ENCODE peak calls at places on chromosomes 3 and 15, in ten cellular contexts. One of them, this sample, is unnamed. For H3K36me3 and H3K4me1, the result is how much of the 10 kb centered on the place peaks cover.

GRCh38 chr3:191915717-191916116 is 454.8 kb downstream of the PYDC2 start:
- DNase-seq in CD4-positive, CD25-positive, alpha-beta regulatory T cell: no peak
- DNase-seq in SK-N-SH: no peak
- DNase-seq in stomach: no peak
- DNase-seq in lower lobe of right lung: no peak
- DNase-seq in GM23248: no peak
- DNase-seq in tibial artery: no peak
- DNase-seq in breast epithelium: no peak
- DNase-seq in cardiac muscle cell: no peak
- DNase-seq in heart right ventricle: no peak
- DNase-seq in this sample: no peak

GRCh38 chr3:154469585-154469984 is 39.6 kb upstream of the GPR149 start:
- DNase-seq in GM23248: no peak
- DNase-seq in SK-N-SH: no peak
- DNase-seq in lower lobe of right lung: no peak
- DNase-seq in stomach: no peak
- DNase-seq in CD4-positive, CD25-positive, alpha-beta regulatory T cell: no peak
- DNase-seq in cardiac muscle cell: no peak
- DNase-seq in heart right ventricle: no peak
- DNase-seq in breast epithelium: no peak
- DNase-seq in tibial artery: no peak
- DNase-seq in this sample: no peak

GRCh38 chr3:9403463-9403862 is 6.0 kb downstream of the SETD5 start:
- DNase-seq in GM23248: peak
- DNase-seq in stomach: no peak
- DNase-seq in CD4-positive, CD25-positive, alpha-beta regulatory T cell: no peak
- DNase-seq in cardiac muscle cell: no peak
- DNase-seq in tibial artery: no peak
- DNase-seq in heart right ventricle: no peak
- DNase-seq in lower lobe of right lung: no peak
- DNase-seq in breast epithelium: no peak
- DNase-seq in SK-N-SH: no peak
- DNase-seq in this sample: no peak

GRCh38 chr3:97896547-97896946 is 74.7 kb downstream of the CRYBG3 start:
- DNase-seq in CD4-positive, CD25-positive, alpha-beta regulatory T cell: no peak
- DNase-seq in heart right ventricle: no peak
- DNase-seq in breast epithelium: no peak
- DNase-seq in tibial artery: no peak
- DNase-seq in cardiac muscle cell: no peak
- DNase-seq in lower lobe of right lung: no peak
- DNase-seq in SK-N-SH: no peak
- DNase-seq in stomach: no peak
- DNase-seq in GM23248: peak
- DNase-seq in this sample: no peak

GRCh38 chr15:79562538-79563298 is 130.6 kb downstream of the MINAR1 start:
- DNase-seq in heart right ventricle: no peak
- DNase-seq in SK-N-SH: no peak
- DNase-seq in tibial artery: no peak
- DNase-seq in stomach: no peak
- DNase-seq in CD4-positive, CD25-positive, alpha-beta regulatory T cell: no peak
- DNase-seq in lower lobe of right lung: no peak
- DNase-seq in GM23248: peak
- DNase-seq in breast epithelium: no peak
- DNase-seq in cardiac muscle cell: no peak
- DNase-seq in this sample: peak

GRCh38 chr3:38454179-38454883 is 641 bp downstream of the ACVR2B start:
- DNase-seq in CD4-positive, CD25-positive, alpha-beta regulatory T cell: peak
- DNase-seq in tibial artery: no peak
- DNase-seq in breast epithelium: peak
- DNase-seq in cardiac muscle cell: peak
- DNase-seq in lower lobe of right lung: peak
- DNase-seq in stomach: peak
- DNase-seq in heart right ventricle: no peak
- DNase-seq in GM23248: peak
- DNase-seq in SK-N-SH: peak
- DNase-seq in this sample: peak

GRCh38 chr3:101643009-101643844 is 33.7 kb downstream of the ZBTB11 start:
- DNase-seq in CD4-positive, CD25-positive, alpha-beta regulatory T cell: peak
- DNase-seq in SK-N-SH: no peak
- DNase-seq in heart right ventricle: no peak
- DNase-seq in breast epithelium: no peak
- DNase-seq in stomach: no peak
- DNase-seq in cardiac muscle cell: no peak
- DNase-seq in tibial artery: no peak
- DNase-seq in GM23248: no peak
- DNase-seq in lower lobe of right lung: no peak
- DNase-seq in this sample: no peak

GRCh38 chr15:68821898-68822380 is 1.2 kb upstream of the ANP32A start:
- DNase-seq in heart right ventricle: no peak
- DNase-seq in GM23248: peak
- DNase-seq in cardiac muscle cell: peak
- DNase-seq in stomach: no peak
- DNase-seq in CD4-positive, CD25-positive, alpha-beta regulatory T cell: peak
- DNase-seq in lower lobe of right lung: no peak
- DNase-seq in breast epithelium: no peak
- DNase-seq in SK-N-SH: no peak
- DNase-seq in tibial artery: no peak
- DNase-seq in this sample: peak

GRCh38 chr3:47425383-47425778 is 44.6 kb downstream of the PTPN23 start:
- DNase-seq in SK-N-SH: peak
- DNase-seq in tibial artery: no peak
- DNase-seq in breast epithelium: no peak
- DNase-seq in CD4-positive, CD25-positive, alpha-beta regulatory T cell: no peak
- DNase-seq in lower lobe of right lung: no peak
- DNase-seq in cardiac muscle cell: no peak
- DNase-seq in GM23248: no peak
- DNase-seq in heart right ventricle: no peak
- DNase-seq in stomach: no peak
- DNase-seq in this sample: no peak

GRCh38 chr3:39196671-39197446 is 4.5 kb upstream of the XIRP1 start:
- DNase-seq in SK-N-SH: no peak
- DNase-seq in tibial artery: no peak
- DNase-seq in stomach: no peak
- DNase-seq in breast epithelium: no peak
- DNase-seq in GM23248: no peak
- DNase-seq in heart right ventricle: no peak
- DNase-seq in cardiac muscle cell: no peak
- DNase-seq in CD4-positive, CD25-positive, alpha-beta regulatory T cell: no peak
- DNase-seq in lower lobe of right lung: no peak
- DNase-seq in this sample: no peak

GRCh38 chr15:60787737-60788513 is 309.0 kb upstream of the ICE2 start:
- DNase-seq in stomach: no peak
- DNase-seq in lower lobe of right lung: no peak
- DNase-seq in SK-N-SH: no peak
- DNase-seq in breast epithelium: no peak
- DNase-seq in heart right ventricle: no peak
- DNase-seq in cardiac muscle cell: no peak
- DNase-seq in CD4-positive, CD25-positive, alpha-beta regulatory T cell: peak
- DNase-seq in GM23248: peak
- DNase-seq in tibial artery: no peak
- DNase-seq in this sample: no peak

GRCh38 chr3:146280859-146281258 is 30.0 kb upstream of the PLSCR4 start:
- DNase-seq in SK-N-SH: no peak
- DNase-seq in heart right ventricle: no peak
- DNase-seq in stomach: no peak
- DNase-seq in CD4-positive, CD25-positive, alpha-beta regulatory T cell: no peak
- DNase-seq in tibial artery: no peak
- DNase-seq in GM23248: peak
- DNase-seq in lower lobe of right lung: no peak
- DNase-seq in breast epithelium: no peak
- DNase-seq in cardiac muscle cell: no peak
- DNase-seq in this sample: no peak

GRCh38 chr15:100932676-100933348 is 13.7 kb downstream of the LRRK1 start:
- DNase-seq in lower lobe of right lung: no peak
- DNase-seq in cardiac muscle cell: no peak
- DNase-seq in stomach: no peak
- DNase-seq in GM23248: no peak
- DNase-seq in CD4-positive, CD25-positive, alpha-beta regulatory T cell: no peak
- DNase-seq in heart right ventricle: no peak
- DNase-seq in SK-N-SH: no peak
- DNase-seq in tibial artery: no peak
- DNase-seq in breast epithelium: no peak
- DNase-seq in this sample: no peak

GRCh38 chr15:35243758-35244157 is 158.7 kb upstream of the NANOGP8 start:
- DNase-seq in tibial artery: no peak
- DNase-seq in heart right ventricle: no peak
- DNase-seq in cardiac muscle cell: no peak
- DNase-seq in CD4-positive, CD25-positive, alpha-beta regulatory T cell: no peak
- DNase-seq in breast epithelium: no peak
- DNase-seq in lower lobe of right lung: no peak
- DNase-seq in SK-N-SH: no peak
- DNase-seq in GM23248: peak
- DNase-seq in stomach: no peak
- DNase-seq in this sample: no peak

GRCh38 chr3:115704661-115705338 is 81.5 kb downstream of the GAP43 start:
- DNase-seq in SK-N-SH: no peak
- DNase-seq in heart right ventricle: no peak
- DNase-seq in cardiac muscle cell: no peak
- DNase-seq in stomach: peak
- DNase-seq in breast epithelium: no peak
- DNase-seq in lower lobe of right lung: no peak
- DNase-seq in tibial artery: no peak
- DNase-seq in CD4-positive, CD25-positive, alpha-beta regulatory T cell: no peak
- DNase-seq in GM23248: peak
- DNase-seq in this sample: no peak

GRCh38 chr3:100765437-100765975 is 56.2 kb downstream of the TFG start:
- DNase-seq in stomach: no peak
- DNase-seq in cardiac muscle cell: no peak
- DNase-seq in SK-N-SH: no peak
- DNase-seq in lower lobe of right lung: no peak
- DNase-seq in CD4-positive, CD25-positive, alpha-beta regulatory T cell: no peak
- DNase-seq in tibial artery: no peak
- DNase-seq in heart right ventricle: no peak
- DNase-seq in breast epithelium: no peak
- DNase-seq in GM23248: no peak
- DNase-seq in this sample: no peak

GRCh38 chr15:74128785-74129350 is 1.5 kb upstream of the ISLR2 start:
- DNase-seq in tibial artery: no peak
- DNase-seq in CD4-positive, CD25-positive, alpha-beta regulatory T cell: no peak
- DNase-seq in stomach: no peak
- DNase-seq in heart right ventricle: no peak
- DNase-seq in GM23248: no peak
- DNase-seq in cardiac muscle cell: no peak
- DNase-seq in lower lobe of right lung: no peak
- DNase-seq in breast epithelium: no peak
- DNase-seq in SK-N-SH: peak
- DNase-seq in this sample: no peak
- H3K4me3 ChIP-seq in tibial artery: peak
- H3K4me3 ChIP-seq in CD4-positive, CD25-positive, alpha-beta regulatory T cell: no peak
- H3K4me3 ChIP-seq in stomach: no peak
- H3K4me3 ChIP-seq in heart right ventricle: peak
- H3K4me3 ChIP-seq in GM23248: no peak
- H3K4me3 ChIP-seq in cardiac muscle cell: no peak
- H3K4me3 ChIP-seq in lower lobe of right lung: peak
- H3K4me3 ChIP-seq in breast epithelium: peak
- H3K4me3 ChIP-seq in SK-N-SH: no peak
- H3K4me3 ChIP-seq in this sample: no peak

DNA sequence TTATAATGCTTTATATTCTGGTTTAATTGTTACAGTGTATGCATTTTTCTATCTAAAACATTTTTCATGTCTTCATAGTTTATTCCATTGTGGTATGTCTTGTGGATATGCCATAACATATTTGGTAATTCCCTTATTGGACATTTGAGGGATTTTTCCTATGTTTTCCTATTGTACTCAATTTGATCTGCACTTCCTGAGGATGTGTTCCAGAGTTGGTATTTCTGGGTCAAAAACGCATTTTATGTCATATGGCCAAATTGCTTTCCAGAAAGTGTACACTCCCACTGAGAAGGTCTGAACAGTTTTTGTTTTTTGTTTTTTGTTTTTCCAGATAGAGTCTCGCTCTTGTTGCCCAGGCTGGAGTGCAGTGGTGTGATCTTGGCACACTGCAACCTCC is 6.8 kb downstream of the ARL8B start:
- DNase-seq in breast epithelium: no peak
- DNase-seq in stomach: no peak
- DNase-seq in lower lobe of right lung: no peak
- DNase-seq in tibial artery: no peak
- DNase-seq in CD4-positive, CD25-positive, alpha-beta regulatory T cell: no peak
- DNase-seq in cardiac muscle cell: no peak
- DNase-seq in GM23248: no peak
- DNase-seq in heart right ventricle: no peak
- DNase-seq in SK-N-SH: no peak
- DNase-seq in this sample: no peak
- H3K36me3 ChIP-seq in breast epithelium: under half
- H3K36me3 ChIP-seq in stomach: under half
- H3K36me3 ChIP-seq in lower lobe of right lung: under half
- H3K36me3 ChIP-seq in tibial artery: under half
- H3K36me3 ChIP-seq in CD4-positive, CD25-positive, alpha-beta regulatory T cell: under half
- H3K36me3 ChIP-seq in cardiac muscle cell: under half
- H3K36me3 ChIP-seq in GM23248: under half
- H3K36me3 ChIP-seq in heart right ventricle: under half
- H3K36me3 ChIP-seq in SK-N-SH: under half
- H3K36me3 ChIP-seq in this sample: under half

DNA sequence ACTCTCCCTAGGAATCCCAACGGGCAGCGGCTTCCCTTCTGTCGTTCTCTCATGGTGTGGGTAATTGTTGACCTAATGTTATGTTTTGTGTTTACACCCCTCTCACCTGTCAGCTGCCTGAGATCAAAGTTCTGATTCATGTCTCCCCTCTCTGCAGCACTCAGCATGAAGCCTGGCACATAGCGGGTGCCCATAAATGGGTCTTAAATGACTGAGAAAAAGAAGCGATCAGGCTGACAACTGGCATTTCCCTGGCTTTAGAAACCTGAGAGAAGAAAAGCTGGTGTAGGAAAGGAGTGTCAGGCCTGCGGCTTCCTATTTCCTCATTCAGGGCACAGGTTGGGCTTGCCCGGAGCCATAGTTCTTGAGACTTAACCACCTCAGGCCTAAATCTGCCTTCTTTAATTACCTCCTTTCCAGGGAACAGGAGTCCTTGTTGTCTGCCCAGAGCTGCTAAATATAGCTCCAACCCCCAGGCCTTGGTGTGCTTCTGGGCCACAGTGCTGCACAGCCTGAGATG is 31.8 kb downstream of the LPP start:
- DNase-seq in stomach: peak
- DNase-seq in GM23248: no peak
- DNase-seq in breast epithelium: peak
- DNase-seq in lower lobe of right lung: peak
- DNase-seq in tibial artery: peak
- DNase-seq in SK-N-SH: no peak
- DNase-seq in CD4-positive, CD25-positive, alpha-beta regulatory T cell: no peak
- DNase-seq in cardiac muscle cell: peak
- DNase-seq in heart right ventricle: no peak
- DNase-seq in this sample: peak
- H3K4me1 ChIP-seq in stomach: under half
- H3K4me1 ChIP-seq in GM23248: under half
- H3K4me1 ChIP-seq in breast epithelium: under half
- H3K4me1 ChIP-seq in lower lobe of right lung: under half
- H3K4me1 ChIP-seq in tibial artery: half or more
- H3K4me1 ChIP-seq in SK-N-SH: under half
- H3K4me1 ChIP-seq in CD4-positive, CD25-positive, alpha-beta regulatory T cell: under half
- H3K4me1 ChIP-seq in cardiac muscle cell: under half
- H3K4me1 ChIP-seq in heart right ventricle: under half
- H3K4me1 ChIP-seq in this sample: under half

GRCh38 chr15:90529008-90529368 is 735 bp upstream of the CRTC3 start:
- DNase-seq in lower lobe of right lung: no peak
- DNase-seq in heart right ventricle: no peak
- DNase-seq in stomach: no peak
- DNase-seq in cardiac muscle cell: no peak
- DNase-seq in SK-N-SH: no peak
- DNase-seq in GM23248: no peak
- DNase-seq in tibial artery: no peak
- DNase-seq in CD4-positive, CD25-positive, alpha-beta regulatory T cell: no peak
- DNase-seq in breast epithelium: no peak
- DNase-seq in this sample: no peak
- H3K4me3 ChIP-seq in lower lobe of right lung: peak
- H3K4me3 ChIP-seq in heart right ventricle: peak
- H3K4me3 ChIP-seq in stomach: peak
- H3K4me3 ChIP-seq in cardiac muscle cell: no peak
- H3K4me3 ChIP-seq in SK-N-SH: peak
- H3K4me3 ChIP-seq in GM23248: peak
- H3K4me3 ChIP-seq in tibial artery: peak
- H3K4me3 ChIP-seq in CD4-positive, CD25-positive, alpha-beta regulatory T cell: no peak
- H3K4me3 ChIP-seq in breast epithelium: peak
- H3K4me3 ChIP-seq in this sample: peak